ENCODE peak calls at places on chromosomes 13 and 19, in six cellular contexts. I, Q, H, P, M and D are unnamed samples.

GRCh38 chr19:1680976-1681375 is 28.6 kb upstream of the TCF3 start:
- DNase-seq in I (no peak), M (no peak), P (no peak), H (no peak), Q (no peak), D (no peak)

GRCh38 chr19:29467824-29468401 is 57.9 kb upstream of the VSTM2B start:
- DNase-seq in Q (no peak), I (peak; percentile 35), M (no peak), P (peak; percentile 31), H (no peak), D (peak; percentile 2)

GRCh38 chr13:65783383-65783782 is 1446.8 kb downstream of the PCDH9 start:
- DNase-seq in Q (no peak), H (no peak), P (no peak), M (no peak), I (no peak), D (no peak)

GRCh38 chr19:3544742-3545668 is 6.0 kb downstream of the TEKTIP1 start:
- DNase-seq in M (peak; percentile 64), I (peak; percentile 60), Q (peak; percentile 51), P (peak; percentile 55), H (no peak), D (peak; percentile 50)

GRCh38 chr19:19432732-19433131 is 27.3 kb downstream of the GATAD2A start:
- DNase-seq in M (no peak), I (no peak), H (no peak), Q (no peak), P (no peak), D (no peak)

GRCh38 chr19:7288131-7288530 is 6.1 kb downstream of the INSR start:
- DNase-seq in Q (no peak), I (no peak), H (no peak), M (no peak), P (no peak), D (no peak)

GRCh38 chr13:44116562-44117315 is 237.0 kb downstream of the LACC1 start:
- DNase-seq in H (no peak), I (peak; percentile 53), Q (no peak), M (no peak), P (peak; percentile 28), D (peak; percentile 30)

GRCh38 chr13:26025196-26025595 is 26.6 kb downstream of the SHISA2 start:
- DNase-seq in H (no peak), Q (no peak), I (no peak), P (peak; percentile 30), M (no peak), D (no peak)

GRCh38 chr19:35262101-35262761 is 6.5 kb upstream of the USF2 start:
- DNase-seq in H (no peak), P (no peak), I (no peak), M (no peak), Q (no peak), D (no peak)

GRCh38 chr19:6947745-6948144 is 60.4 kb downstream of the ADGRE1 start:
- DNase-seq in Q (no peak), M (no peak), I (peak; percentile 32), P (no peak), H (no peak), D (peak; percentile 2)

GRCh38 chr19:2282062-2282861 is at the start of gene PEAK3:
- DNase-seq in P (peak; percentile 61), M (peak; percentile 54), Q (peak; percentile 50), H (no peak), I (peak; percentile 51), D (peak; percentile 53)

GRCh38 chr19:6521718-6522646 is 8.8 kb upstream of the TNFSF9 start:
- DNase-seq in I (no peak), Q (no peak), M (no peak), P (no peak), H (no peak), D (no peak)

GRCh38 chr19:58330458-58330857 is 3.7 kb downstream of the ZSCAN22 start:
- DNase-seq in Q (peak; percentile 65), H (no peak), I (peak; percentile 70), P (no peak), M (no peak), D (peak; percentile 71)

GRCh38 chr13:102799544-102800144 is 725 bp downstream of the BIVM start:
- DNase-seq in P (peak; percentile 9), I (no peak), Q (peak; percentile 21), M (peak; percentile 28), H (no peak), D (peak; percentile 21)

GRCh38 chr19:43759515-43759914 is 4.8 kb upstream of the SMG9 start:
- DNase-seq in P (no peak), I (peak; percentile 43), Q (peak; percentile 80), M (no peak), H (no peak), D (peak; percentile 75)
- TF ChIP-seq CTCF in P (peak; percentile 49), I (peak; percentile 77), Q (peak; percentile 70), M (no peak), H (peak; percentile 60), D (peak; percentile 85)

GRCh38 chr19:10087296-10088061 is 1.4 kb downstream of the SHFL start:
- DNase-seq in M (no peak), P (no peak), I (no peak), Q (no peak), H (no peak), D (no peak)
- H3K4me3 ChIP-seq in M (no peak overlapping the region), P (no peak overlapping the region), I (peak overlapping the region; percentile 97), Q (peak overlapping the region; percentile 94), H (peak overlapping the region; percentile 89), D (peak overlapping the region; percentile 95)

DNA sequence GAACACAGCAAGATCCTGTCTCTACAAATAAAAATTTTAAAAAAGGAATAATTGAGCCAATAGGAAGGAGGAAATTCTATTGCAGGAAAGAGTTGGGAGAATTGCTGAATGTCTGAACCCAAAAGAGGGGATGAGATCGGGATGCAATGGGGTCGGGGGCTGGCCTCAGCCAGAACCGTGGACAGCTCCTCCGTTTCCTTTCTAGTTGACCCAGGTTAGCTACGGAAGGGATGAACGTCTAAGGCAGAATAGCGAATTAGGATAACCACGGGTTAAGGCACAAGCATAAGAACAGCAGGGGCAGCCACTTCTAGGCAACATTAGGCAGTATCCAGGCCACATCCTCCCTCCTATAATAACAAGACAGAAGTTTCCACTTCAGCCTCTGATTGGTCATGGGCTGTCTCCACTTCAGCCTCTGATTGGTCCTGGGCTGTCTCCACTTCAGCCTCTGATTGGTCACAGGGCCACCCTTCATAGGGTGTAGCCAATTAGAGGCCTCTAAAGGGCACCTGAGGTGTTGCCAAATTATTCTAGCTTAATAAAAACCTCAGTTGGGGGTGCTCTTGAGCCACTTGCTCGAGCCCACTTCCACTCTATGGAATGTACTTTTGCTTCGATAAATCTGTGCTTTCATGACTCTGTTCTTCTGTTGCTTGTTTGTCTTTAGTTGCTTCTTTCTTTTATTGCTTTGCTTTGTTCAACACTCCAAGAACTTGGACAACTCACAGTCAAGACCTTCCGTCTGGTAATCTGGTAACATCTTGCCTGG is 24.9 kb upstream of the TPM4 start:
- DNase-seq in H (no peak), P (no peak), Q (no peak), I (peak; percentile 42), M (no peak), D (peak; percentile 70)
- TF ChIP-seq CTCF in H (no peak), P (peak; percentile 4), Q (no peak), I (no peak), M (no peak), D (peak; percentile 16)

DNA sequence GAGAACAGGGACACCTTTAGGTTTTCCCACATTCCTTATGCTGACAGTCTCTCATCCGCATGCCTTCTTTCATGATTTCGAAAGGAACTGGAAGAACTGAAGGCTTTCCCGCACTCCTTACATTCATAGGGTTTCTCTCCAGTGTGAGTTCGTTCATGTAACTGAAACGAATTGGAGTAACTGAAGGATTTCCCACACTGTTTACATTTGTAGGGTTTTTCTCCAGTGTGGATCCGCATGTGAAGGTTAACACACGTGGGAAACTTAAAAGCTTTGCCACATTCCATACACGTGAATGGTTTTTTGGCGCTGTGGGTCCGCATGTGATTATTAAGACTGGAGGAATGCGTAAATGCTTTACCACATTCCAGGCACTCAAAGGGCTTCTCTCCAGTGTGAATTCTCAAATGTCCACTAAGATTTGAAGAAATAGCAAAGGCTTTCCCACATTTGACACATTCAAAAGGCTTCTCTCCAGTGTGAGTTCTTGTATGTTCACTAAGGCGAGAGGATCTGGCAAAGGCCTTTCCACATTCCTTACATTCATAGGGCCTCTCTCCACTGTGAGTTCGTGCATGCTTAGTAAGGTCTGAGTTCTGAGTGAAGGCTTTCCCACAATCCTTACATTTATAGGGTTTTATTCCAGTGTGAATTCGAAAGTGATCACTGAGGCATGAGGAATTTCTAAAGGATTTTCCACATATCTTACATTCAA is 22.0 kb downstream of the ZNF266 start:
- DNase-seq in Q (no peak), I (no peak), M (no peak), H (no peak), P (no peak), D (peak; percentile 4)
- H3K4me3 ChIP-seq in Q (no peak overlapping the region), I (no peak overlapping the region), M (no peak overlapping the region), H (no peak overlapping the region), P (no peak overlapping the region), D (no peak overlapping the region)